ENCODE peak calls at places on chromosomes 5 and 9, in six cellular contexts. U is sigmoid colon, H is cardiac muscle cell, O is HFFc6, P is GM13977, M is mesothelial cell of epicardium. S is an unnamed sample.

GRCh38 chr9:32866292-32866691 is 83.0 kb downstream of the TMEM215 start:
- DNase-seq in P (no peak), O (no peak), U (no peak), M (no peak), H (no peak), S (no peak)

GRCh38 chr9:126763130-126763764 is 41.6 kb upstream of the ZBTB43 start:
- DNase-seq in U (no peak), H (no peak), O (no peak), P (no peak), M (no peak), S (no peak)

GRCh38 chr5:174283176-174283575 is 237.7 kb downstream of the NSG2 start:
- DNase-seq in M (no peak), U (no peak), H (no peak), P (no peak), O (no peak), S (no peak)

GRCh38 chr9:113515862-113516261 is 52.3 kb downstream of the RGS3 start:
- DNase-seq in H (no peak), U (no peak), P (no peak), M (no peak), O (no peak), S (no peak)

GRCh38 chr5:146079695-146080361 is 25.5 kb downstream of the PLAC8L1 start:
- DNase-seq in O (no peak), H (no peak), P (no peak), U (no peak), M (no peak), S (no peak)

GRCh38 chr5:68845121-68845520 is 248.7 kb upstream of the SLC30A5 start:
- DNase-seq in U (no peak), M (no peak), H (no peak), O (peak), P (no peak), S (no peak)

GRCh38 chr9:117400131-117400530 is 14.7 kb downstream of the ASTN2 start:
- DNase-seq in U (no peak), M (no peak), O (no peak), H (no peak), P (no peak), S (no peak)

GRCh38 chr9:116547729-116548426 is 139.2 kb upstream of the TRIM32 start:
- DNase-seq in U (no peak), O (no peak), P (no peak), M (no peak), H (no peak), S (no peak)

GRCh38 chr9:97990259-97990658 is 7.1 kb downstream of the ANP32B start:
- DNase-seq in M (no peak), H (no peak), U (no peak), P (no peak), O (peak), S (no peak)

GRCh38 chr5:39760385-39761198 is 335.8 kb upstream of the DAB2 start:
- DNase-seq in M (no peak), O (peak), U (no peak), P (no peak), H (no peak), S (no peak)

GRCh38 chr9:86731511-86731993 is 215.8 kb downstream of the GAS1 start:
- DNase-seq in H (no peak), U (no peak), P (no peak), M (no peak), O (peak), S (no peak)

GRCh38 chr5:106435185-106435584 is 1235.6 kb downstream of the EFNA5 start:
- DNase-seq in H (no peak), P (no peak), U (no peak), M (no peak), O (no peak), S (no peak)

GRCh38 chr9:136140966-136141365 is 22.3 kb upstream of the TMEM250 start:
- DNase-seq in O (no peak), H (no peak), M (no peak), P (no peak), U (no peak), S (no peak)

GRCh38 chr5:72844218-72844603 is 27.8 kb downstream of the TNPO1 start:
- DNase-seq in P (no peak), O (no peak), H (no peak), M (no peak), U (no peak), S (no peak)

GRCh38 chr9:117907420-117907819 is 203.2 kb downstream of the TLR4 start:
- DNase-seq in H (no peak), M (no peak), O (no peak), P (no peak), U (no peak), S (no peak)

GRCh38 chr5:89457411-89458329 is 574.7 kb upstream of the MEF2C start:
- DNase-seq in H (no peak), M (no peak), U (peak), P (no peak), O (peak), S (no peak)

GRCh38 chr5:51382759-51383493 is at the start of gene ISL1:
- DNase-seq in O (peak), P (no peak), H (peak), M (peak), U (peak), S (no peak)

GRCh38 chr5:73625314-73625904 is 587 bp upstream of the ARHGEF28 start:
- DNase-seq in M (no peak), H (peak), P (no peak), O (no peak), U (no peak), S (no peak)

GRCh38 chr5:504326-505148 is 19.7 kb downstream of the SLC9A3 start:
- DNase-seq in M (no peak), O (no peak), U (no peak), P (no peak), H (no peak), S (no peak)

GRCh38 chr5:90558344-90559192 is at the start of gene ADGRV1:
- DNase-seq in O (no peak), U (no peak), M (peak), P (peak), H (peak), S (peak)

GRCh38 chr9:70609542-70610286 is 195.3 kb upstream of the KLF9 start:
- DNase-seq in H (no peak), O (peak), U (peak), P (no peak), M (no peak), S (no peak)

GRCh38 chr5:54746777-54747398 is 229.3 kb downstream of the SNX18 start:
- DNase-seq in H (no peak), U (no peak), M (no peak), O (no peak), P (no peak), S (no peak)

GRCh38 chr9:117411547-117411946 is 3.3 kb downstream of the ASTN2 start:
- DNase-seq in U (no peak), P (peak), O (no peak), M (peak), H (peak), S (peak)

GRCh38 chr5:157870837-157871834 is 12.2 kb upstream of the CLINT1 start:
- DNase-seq in U (no peak), P (peak), M (no peak), O (peak), H (no peak), S (no peak)
- TF ChIP-seq CTCF in U (no peak), P (no peak), M (no peak), O (no peak), H (peak), S (no peak)

GRCh38 chr9:5976668-5977397 is 38.6 kb downstream of the RANBP6 start:
- DNase-seq in M (no peak), H (no peak), O (no peak), U (no peak), P (peak), S (peak)
- TF ChIP-seq CTCF in M (no peak), H (no peak), O (no peak), U (no peak), P (peak), S (no peak)

GRCh38 chr5:170182461-170182860 is 50.3 kb upstream of the C5orf58 start:
- DNase-seq in P (no peak), U (no peak), M (no peak), H (no peak), O (no peak), S (no peak)

GRCh38 chr5:170178814-170179213 is 54.0 kb upstream of the C5orf58 start:
- DNase-seq in U (no peak), H (no peak), P (no peak), O (no peak), M (no peak), S (no peak)

GRCh38 chr5:170181902-170182301 is 50.9 kb upstream of the C5orf58 start:
- DNase-seq in O (no peak), M (no peak), P (no peak), H (no peak), U (no peak), S (no peak)

GRCh38 chr5:170176916-170177315 is 55.9 kb upstream of the C5orf58 start:
- DNase-seq in U (no peak), H (no peak), P (no peak), M (no peak), O (no peak), S (no peak)

DNA sequence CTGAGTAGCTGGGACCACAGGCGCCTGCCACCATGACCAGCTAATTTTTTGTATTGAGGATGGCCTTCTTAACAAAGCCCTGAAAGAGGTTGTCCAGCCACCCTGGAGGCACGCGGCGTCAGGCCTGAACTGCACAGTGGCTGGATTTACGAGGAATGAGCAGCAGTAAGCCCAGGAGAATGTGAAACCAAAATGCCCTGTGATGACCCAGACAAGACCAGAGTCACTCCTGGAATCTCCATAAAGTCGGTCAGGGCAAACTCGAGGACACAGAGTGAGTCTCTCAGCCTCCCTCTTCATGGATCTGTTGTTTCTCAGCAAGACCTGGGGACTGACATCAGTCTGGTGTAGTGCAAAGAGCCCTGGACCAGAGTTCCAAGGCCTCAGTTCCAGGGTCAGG is 53.2 kb upstream of the C5orf58 start:
- DNase-seq in O (no peak), H (no peak), P (no peak), M (no peak), U (no peak), S (no peak)
- TF ChIP-seq CTCF in O (no peak), H (no peak), P (no peak), M (no peak), U (no peak), S (no peak)

GRCh38 chr9:109163194-109163593 is 3.9 kb downstream of the FRRS1L start:
- DNase-seq in P (no peak), H (no peak), O (no peak), U (no peak), M (no peak), S (no peak)

GRCh38 chr9:109159583-109159982 is 7.5 kb downstream of the FRRS1L start:
- DNase-seq in M (no peak), H (no peak), U (no peak), P (no peak), O (no peak), S (no peak)

GRCh38 chr9:109164040-109164439 is 3.0 kb downstream of the FRRS1L start:
- DNase-seq in O (no peak), P (no peak), H (no peak), U (no peak), M (no peak), S (no peak)

GRCh38 chr9:109161471-109161870 is 5.6 kb downstream of the FRRS1L start:
- DNase-seq in O (no peak), U (no peak), P (no peak), M (no peak), H (no peak), S (no peak)

DNA sequence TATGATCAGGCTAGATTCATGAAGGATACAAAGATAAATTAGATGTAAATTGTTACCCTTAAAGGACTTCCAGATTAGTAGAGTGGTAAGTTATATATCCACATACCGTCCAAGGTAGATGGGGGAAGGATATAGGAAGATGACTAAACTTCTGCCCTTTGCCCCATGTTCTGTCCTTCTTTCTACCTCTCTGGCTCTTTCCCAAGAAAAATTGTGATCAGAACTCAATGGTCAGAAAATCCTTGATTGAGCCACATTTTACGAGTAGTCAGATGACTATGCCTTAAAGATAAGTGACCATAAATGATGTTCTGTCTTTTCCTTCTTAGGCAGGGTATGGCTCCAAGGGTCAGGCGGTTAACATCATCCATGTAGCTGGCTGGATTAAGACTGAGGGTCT is 4.4 kb downstream of the FRRS1L start:
- DNase-seq in U (no peak), H (no peak), P (no peak), O (no peak), M (no peak), S (no peak)
- TF ChIP-seq CTCF in U (no peak), H (no peak), P (no peak), O (no peak), M (no peak), S (no peak)